ENCODE peak calls at places on chromosomes 7 and 10, in eight cellular contexts. One of them, this sample, is unnamed.

GRCh38 chr7:150322114-150322832 is 882 bp upstream of the LRRC61 start:
- DNase-seq in activated T-cell treated with anti-CD3 and anti-CD28 coated beads for 48 hours: peak
- DNase-seq in bronchial epithelial cell: no peak
- DNase-seq in IMR-90: no peak
- DNase-seq in HL-60: no peak
- DNase-seq in tibial artery: no peak
- DNase-seq in A673: peak
- DNase-seq in activated CD8-positive, alpha-beta memory T cell treated with anti-CD3 and anti-CD28 coated beads for 48 hours: peak
- DNase-seq in this sample: no peak

GRCh38 chr7:46786221-46786951 is 795.5 kb downstream of the TNS3 start:
- DNase-seq in activated T-cell treated with anti-CD3 and anti-CD28 coated beads for 48 hours: no peak
- DNase-seq in bronchial epithelial cell: peak
- DNase-seq in IMR-90: peak
- DNase-seq in HL-60: no peak
- DNase-seq in tibial artery: no peak
- DNase-seq in A673: peak
- DNase-seq in activated CD8-positive, alpha-beta memory T cell treated with anti-CD3 and anti-CD28 coated beads for 48 hours: no peak
- DNase-seq in this sample: no peak

GRCh38 chr7:38630720-38631673 is at the start of gene AMPH:
- DNase-seq in activated T-cell treated with anti-CD3 and anti-CD28 coated beads for 48 hours: peak
- DNase-seq in bronchial epithelial cell: no peak
- DNase-seq in IMR-90: peak
- DNase-seq in HL-60: no peak
- DNase-seq in tibial artery: no peak
- DNase-seq in A673: peak
- DNase-seq in activated CD8-positive, alpha-beta memory T cell treated with anti-CD3 and anti-CD28 coated beads for 48 hours: no peak
- DNase-seq in this sample: peak

GRCh38 chr10:57785546-57785945 is 482.1 kb downstream of the IPMK start:
- DNase-seq in activated T-cell treated with anti-CD3 and anti-CD28 coated beads for 48 hours: no peak
- DNase-seq in bronchial epithelial cell: peak
- DNase-seq in IMR-90: no peak
- DNase-seq in HL-60: no peak
- DNase-seq in tibial artery: no peak
- DNase-seq in A673: no peak
- DNase-seq in activated CD8-positive, alpha-beta memory T cell treated with anti-CD3 and anti-CD28 coated beads for 48 hours: no peak
- DNase-seq in this sample: no peak

GRCh38 chr7:68235937-68236336 is 1239.3 kb downstream of the TYW1 start:
- DNase-seq in activated T-cell treated with anti-CD3 and anti-CD28 coated beads for 48 hours: no peak
- DNase-seq in bronchial epithelial cell: no peak
- DNase-seq in IMR-90: no peak
- DNase-seq in HL-60: no peak
- DNase-seq in tibial artery: no peak
- DNase-seq in A673: no peak
- DNase-seq in activated CD8-positive, alpha-beta memory T cell treated with anti-CD3 and anti-CD28 coated beads for 48 hours: no peak
- DNase-seq in this sample: no peak

GRCh38 chr7:47725031-47725780 is 143.3 kb upstream of the TNS3 start:
- DNase-seq in activated T-cell treated with anti-CD3 and anti-CD28 coated beads for 48 hours: no peak
- DNase-seq in bronchial epithelial cell: peak
- DNase-seq in IMR-90: peak
- DNase-seq in HL-60: no peak
- DNase-seq in tibial artery: no peak
- DNase-seq in A673: no peak
- DNase-seq in activated CD8-positive, alpha-beta memory T cell treated with anti-CD3 and anti-CD28 coated beads for 48 hours: no peak
- DNase-seq in this sample: peak

GRCh38 chr10:4199196-4199595 is 414.2 kb upstream of the KLF6 start:
- DNase-seq in activated T-cell treated with anti-CD3 and anti-CD28 coated beads for 48 hours: no peak
- DNase-seq in bronchial epithelial cell: peak
- DNase-seq in IMR-90: no peak
- DNase-seq in HL-60: no peak
- DNase-seq in tibial artery: no peak
- DNase-seq in A673: no peak
- DNase-seq in activated CD8-positive, alpha-beta memory T cell treated with anti-CD3 and anti-CD28 coated beads for 48 hours: no peak
- DNase-seq in this sample: no peak

GRCh38 chr10:79385392-79385795 is 38.1 kb downstream of the PPIF start:
- DNase-seq in activated T-cell treated with anti-CD3 and anti-CD28 coated beads for 48 hours: no peak
- DNase-seq in bronchial epithelial cell: no peak
- DNase-seq in IMR-90: no peak
- DNase-seq in HL-60: no peak
- DNase-seq in tibial artery: peak
- DNase-seq in A673: no peak
- DNase-seq in activated CD8-positive, alpha-beta memory T cell treated with anti-CD3 and anti-CD28 coated beads for 48 hours: no peak
- DNase-seq in this sample: no peak

GRCh38 chr7:116502201-116503096 is 2.9 kb downstream of the CAV2 start:
- DNase-seq in activated T-cell treated with anti-CD3 and anti-CD28 coated beads for 48 hours: no peak
- DNase-seq in bronchial epithelial cell: no peak
- DNase-seq in IMR-90: no peak
- DNase-seq in HL-60: no peak
- DNase-seq in tibial artery: no peak
- DNase-seq in A673: no peak
- DNase-seq in activated CD8-positive, alpha-beta memory T cell treated with anti-CD3 and anti-CD28 coated beads for 48 hours: no peak
- DNase-seq in this sample: no peak

GRCh38 chr7:158137516-158138328 is 449.9 kb downstream of the PTPRN2 start:
- DNase-seq in activated T-cell treated with anti-CD3 and anti-CD28 coated beads for 48 hours: no peak
- DNase-seq in bronchial epithelial cell: no peak
- DNase-seq in IMR-90: no peak
- DNase-seq in HL-60: no peak
- DNase-seq in tibial artery: no peak
- DNase-seq in A673: no peak
- DNase-seq in activated CD8-positive, alpha-beta memory T cell treated with anti-CD3 and anti-CD28 coated beads for 48 hours: no peak
- DNase-seq in this sample: no peak

GRCh38 chr10:117363027-117363426 is 12.2 kb downstream of the PDZD8 start:
- DNase-seq in activated T-cell treated with anti-CD3 and anti-CD28 coated beads for 48 hours: no peak
- DNase-seq in bronchial epithelial cell: peak
- DNase-seq in IMR-90: peak
- DNase-seq in HL-60: no peak
- DNase-seq in tibial artery: no peak
- DNase-seq in A673: no peak
- DNase-seq in activated CD8-positive, alpha-beta memory T cell treated with anti-CD3 and anti-CD28 coated beads for 48 hours: no peak
- DNase-seq in this sample: no peak

GRCh38 chr7:87204933-87205332 is 14.6 kb downstream of the TMEM243 start:
- DNase-seq in activated T-cell treated with anti-CD3 and anti-CD28 coated beads for 48 hours: no peak
- DNase-seq in bronchial epithelial cell: no peak
- DNase-seq in IMR-90: no peak
- DNase-seq in HL-60: no peak
- DNase-seq in tibial artery: no peak
- DNase-seq in A673: no peak
- DNase-seq in activated CD8-positive, alpha-beta memory T cell treated with anti-CD3 and anti-CD28 coated beads for 48 hours: no peak
- DNase-seq in this sample: no peak

GRCh38 chr7:74097937-74098614 is 14.5 kb downstream of the LIMK1 start:
- DNase-seq in activated T-cell treated with anti-CD3 and anti-CD28 coated beads for 48 hours: no peak
- DNase-seq in bronchial epithelial cell: peak
- DNase-seq in IMR-90: peak
- DNase-seq in HL-60: no peak
- DNase-seq in tibial artery: peak
- DNase-seq in A673: no peak
- DNase-seq in activated CD8-positive, alpha-beta memory T cell treated with anti-CD3 and anti-CD28 coated beads for 48 hours: no peak
- DNase-seq in this sample: no peak